ENCODE peak calls at places on chromosomes 12 and 14, in seven cellular contexts. N, L, M, H, B, K and U are unnamed samples.

GRCh38 chr12:44703311-44703910 is 172.7 kb downstream of the NELL2 start:
- DNase-seq in N (no peak), L (no peak), M (no peak), H (no peak), B (no peak), K (no peak), U (no peak)

GRCh38 chr14:59274991-59275391 is 86.5 kb downstream of the DAAM1 start:
- DNase-seq in N (no peak), L (peak; percentile 69), M (no peak), H (peak; percentile 42), B (no peak), K (peak; percentile 57), U (no peak)

GRCh38 chr12:51421266-51421884 is 3.3 kb upstream of the SLC4A8 start:
- DNase-seq in N (peak; percentile 69), L (no peak), M (peak; percentile 72), H (no peak), B (peak; percentile 56), K (peak; percentile 72), U (peak; percentile 75)

GRCh38 chr12:77402726-77403125 is 337.4 kb upstream of the E2F7 start:
- DNase-seq in N (no peak), L (no peak), M (peak; percentile 3), H (no peak), B (no peak), K (no peak), U (peak; percentile 8)

GRCh38 chr12:95731519-95731958 is 59.0 kb downstream of the NTN4 start:
- DNase-seq in N (no peak), L (no peak), M (no peak), H (no peak), B (no peak), K (no peak), U (no peak)

GRCh38 chr14:105419305-105420091 is at the start of gene MTA1:
- DNase-seq in N (peak; percentile 31), L (peak; percentile 88), M (peak; percentile 8), H (peak; percentile 61), B (no peak), K (peak; percentile 53), U (peak; percentile 67)

GRCh38 chr14:40129162-40129561 is 696.9 kb upstream of the FBXO33 start:
- DNase-seq in N (no peak), L (no peak), M (no peak), H (no peak), B (no peak), K (no peak), U (no peak)

GRCh38 chr12:16393126-16393525 is 45.7 kb downstream of the MGST1 start:
- DNase-seq in N (no peak), L (no peak), M (no peak), H (no peak), B (no peak), K (no peak), U (no peak)

GRCh38 chr14:37133284-37133913 is 39.0 kb downstream of the SLC25A21 start:
- DNase-seq in N (no peak), L (no peak), M (no peak), H (no peak), B (no peak), K (no peak), U (no peak)

GRCh38 chr12:1576410-1577240 is 17.8 kb downstream of the FBXL14 start:
- DNase-seq in N (no peak), L (no peak), M (peak; percentile 85), H (peak; percentile 21), B (peak; percentile 75), K (no peak), U (peak; percentile 38)

GRCh38 chr12:95385646-95386045 is 88.3 kb upstream of the METAP2 start:
- DNase-seq in N (no peak), L (no peak), M (peak; percentile 19), H (no peak), B (no peak), K (no peak), U (no peak)

GRCh38 chr12:43462741-43463140 is 89.3 kb downstream of the ADAMTS20 start:
- DNase-seq in N (no peak), L (no peak), M (no peak), H (no peak), B (no peak), K (no peak), U (peak; percentile 4)

GRCh38 chr12:104340917-104341611 is 37.5 kb downstream of the EID3 start:
- DNase-seq in N (no peak), L (no peak), M (no peak), H (no peak), B (no peak), K (no peak), U (no peak)

GRCh38 chr12:13891902-13892301 is 89.5 kb downstream of the GRIN2B start:
- DNase-seq in N (no peak), L (no peak), M (no peak), H (no peak), B (no peak), K (no peak), U (no peak)

GRCh38 chr14:91901449-91902250 is 34.3 kb upstream of the TC2N start:
- DNase-seq in N (no peak), L (no peak), M (no peak), H (peak; percentile 50), B (peak; percentile 54), K (no peak), U (no peak)

DNA sequence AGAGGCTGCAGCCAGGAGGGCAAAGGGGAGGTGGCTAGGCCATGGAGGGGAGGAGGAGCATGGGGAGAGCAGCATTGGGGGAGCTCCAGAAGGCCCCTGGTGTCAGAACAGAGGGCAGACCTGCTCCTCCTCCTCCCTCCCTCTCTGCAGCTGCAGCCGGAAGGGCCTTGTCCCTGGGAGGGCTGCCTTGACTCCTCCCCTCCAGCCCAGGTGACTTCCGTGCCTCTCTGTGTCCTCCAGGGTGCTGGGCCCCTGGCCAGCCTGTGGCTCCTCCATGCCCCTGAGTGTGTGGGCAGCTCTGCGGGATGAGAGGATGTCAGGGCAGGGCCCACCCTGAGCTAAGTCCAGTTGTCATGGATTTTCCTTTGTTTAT is 68.2 kb upstream of the DLK1 start:
- DNase-seq in N (no peak), L (no peak), M (no peak), H (no peak), B (no peak), K (no peak), U (no peak)
- H3K4me1 ChIP-seq in N (peaks cover 37% of the 10 kb centered on the region), L (peaks cover 19% of the 10 kb centered on the region), M (peaks cover 4% of the 10 kb centered on the region), H (no peaks in the 10 kb centered on the region), B (peaks cover 2% of the 10 kb centered on the region), K (peaks cover 15% of the 10 kb centered on the region), U (peaks cover 5% of the 10 kb centered on the region)

GRCh38 chr14:73846944-73847343 is 4.7 kb upstream of the PTGR2 start:
- DNase-seq in N (no peak), L (no peak), M (no peak), H (no peak), B (no peak), K (no peak), U (no peak)

GRCh38 chr14:73851567-73852382 is at the start of gene PTGR2:
- DNase-seq in N (peak; percentile 97), L (peak; percentile 96), M (peak; percentile 96), H (peak; percentile 95), B (peak; percentile 98), K (peak; percentile 92), U (peak; percentile 99)

GRCh38 chr14:73850940-73851339 is 691 bp upstream of the PTGR2 start:
- DNase-seq in N (no peak), L (no peak), M (no peak), H (no peak), B (no peak), K (no peak), U (no peak)
- H3K4me3 ChIP-seq in N (no peak overlapping the region), L (no peak overlapping the region), M (no peak overlapping the region), H (peak overlapping the region; percentile 55), B (peak overlapping the region; percentile 75), K (no peak overlapping the region), U (peak overlapping the region; percentile 56)

GRCh38 chr12:133201888-133202287 is 20.6 kb downstream of the ZNF268 start:
- DNase-seq in N (no peak), L (no peak), M (no peak), H (no peak), B (no peak), K (no peak), U (no peak)
- H3K36me3 ChIP-seq in N (peaks cover 24% of the 10 kb centered on the region), L (peaks cover 26% of the 10 kb centered on the region), M (peaks cover 23% of the 10 kb centered on the region), H (peaks cover 15% of the 10 kb centered on the region), B (no peaks in the 10 kb centered on the region), K (peaks cover 30% of the 10 kb centered on the region), U (peaks cover 30% of the 10 kb centered on the region)

GRCh38 chr14:61749264-61749663 is 13.0 kb upstream of the SNAPC1 start:
- DNase-seq in N (no peak), L (no peak), M (peak; percentile 37), H (no peak), B (no peak), K (no peak), U (no peak)

GRCh38 chr14:61751475-61751989 is 10.7 kb upstream of the SNAPC1 start:
- DNase-seq in N (no peak), L (no peak), M (no peak), H (no peak), B (no peak), K (no peak), U (peak; percentile 49)

GRCh38 chr14:61749867-61750266 is 12.4 kb upstream of the SNAPC1 start:
- DNase-seq in N (no peak), L (no peak), M (no peak), H (no peak), B (no peak), K (no peak), U (peak; percentile 14)

GRCh38 chr14:61752626-61753025 is 9.6 kb upstream of the SNAPC1 start:
- DNase-seq in N (no peak), L (no peak), M (peak; percentile 61), H (no peak), B (no peak), K (no peak), U (no peak)

DNA sequence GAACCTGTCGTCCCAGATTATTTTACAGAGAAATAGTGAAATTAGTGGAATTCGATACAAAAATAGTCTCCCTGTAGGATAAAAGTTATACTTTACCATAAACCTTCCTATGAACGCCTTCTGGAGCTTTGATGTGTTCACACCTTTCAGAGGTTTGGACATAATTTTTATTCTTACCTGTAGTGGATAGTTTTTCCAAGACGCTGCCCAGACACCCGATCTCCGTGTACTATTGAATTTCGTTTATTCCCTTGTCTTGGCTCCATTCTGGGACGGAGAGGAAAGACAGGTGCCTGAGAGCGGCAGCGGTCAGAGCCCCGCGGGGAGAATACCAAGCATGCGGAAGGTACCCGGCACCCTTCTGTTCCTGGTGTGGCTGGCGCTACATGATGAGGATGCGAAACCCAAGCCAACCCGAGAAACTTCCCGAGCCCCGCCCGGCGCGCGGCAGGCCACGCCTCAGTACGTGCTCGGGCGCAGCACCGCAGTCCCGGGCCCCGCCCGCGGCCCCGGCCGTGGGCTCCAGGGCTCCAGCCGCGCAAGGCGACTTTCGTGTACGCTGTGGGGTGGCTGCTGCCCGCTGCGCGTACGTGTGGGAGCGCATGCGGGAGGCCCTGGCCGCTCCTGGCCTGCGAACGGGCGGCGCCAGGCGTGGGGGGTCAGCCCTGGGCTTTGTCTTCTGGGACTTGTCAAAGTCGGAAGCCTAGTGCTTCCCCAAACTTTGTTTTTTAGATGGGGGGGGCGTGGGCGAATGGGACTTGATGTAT is 11.3 kb upstream of the SNAPC1 start:
- DNase-seq in N (peak; percentile 57), L (peak; percentile 97), M (peak; percentile 59), H (peak; percentile 90), B (peak; percentile 70), K (peak; percentile 78), U (peak; percentile 84)
- H3K4me1 ChIP-seq in N (no peaks in the 10 kb centered on the region), L (peaks cover 31% of the 10 kb centered on the region), M (peaks cover 13% of the 10 kb centered on the region), H (peaks cover 33% of the 10 kb centered on the region), B (no peaks in the 10 kb centered on the region), K (peaks cover 9% of the 10 kb centered on the region), U (peaks cover 11% of the 10 kb centered on the region)